ENCODE peak calls at places on chromosome 3, in four cellular contexts. A, B, V and X are unnamed samples.

GRCh38 chr3:45453083-45453482 is 64.7 kb downstream of the LARS2 start:
- DNase-seq in A (no peak), V (no peak), B (no peak), X (no peak)

GRCh38 chr3:44326035-44326434 is 12.5 kb upstream of the TCAIM start:
- DNase-seq in V (peak; percentile 57), A (no peak), B (no peak), X (no peak)

GRCh38 chr3:117844676-117845075 is 1135.1 kb downstream of the TUSC7 start:
- DNase-seq in A (no peak), V (peak; percentile 63), B (no peak), X (no peak)

GRCh38 chr3:187684880-187685279 is 14.7 kb upstream of the SST start:
- DNase-seq in A (no peak), B (no peak), V (peak; percentile 27), X (no peak)

GRCh38 chr3:126156468-126156867 is 23.9 kb downstream of the ALDH1L1 start:
- DNase-seq in B (no peak), V (no peak), A (no peak), X (no peak)

GRCh38 chr3:71425491-71426071 is 157.9 kb downstream of the FOXP1 start:
- DNase-seq in A (no peak), B (no peak), V (peak; percentile 75), X (no peak)

GRCh38 chr3:16319307-16319706 is 54.3 kb downstream of the OXNAD1 start:
- DNase-seq in A (no peak), B (peak; percentile 29), V (no peak), X (no peak)

GRCh38 chr3:53938645-53939044 is 47.0 kb upstream of the SELENOK start:
- DNase-seq in A (no peak), B (peak; percentile 56), V (peak; percentile 74), X (no peak)

GRCh38 chr3:188574885-188575284 is 420.9 kb downstream of the LPP start:
- DNase-seq in V (no peak), B (no peak), A (no peak), X (no peak)

GRCh38 chr3:150145659-150146058 is 175.0 kb upstream of the PFN2 start:
- DNase-seq in A (no peak), V (peak; percentile 9), B (no peak), X (no peak)

GRCh38 chr3:64166584-64167155 is 58.6 kb downstream of the PRICKLE2 start:
- DNase-seq in V (peak; percentile 35), A (no peak), B (peak; percentile 45), X (no peak)

GRCh38 chr3:138429665-138430064 is 4.8 kb upstream of the ESYT3 start:
- DNase-seq in V (no peak), A (no peak), B (no peak), X (no peak)

GRCh38 chr3:162007722-162008121 is 511.1 kb downstream of the OTOL1 start:
- DNase-seq in A (no peak), B (no peak), V (peak; percentile 36), X (no peak)

GRCh38 chr3:14505803-14506500 is 34.2 kb downstream of the GRIP2 start:
- DNase-seq in B (no peak), A (no peak), V (no peak), X (peak; percentile 17)

GRCh38 chr3:126888186-126888760 is 94.6 kb upstream of the PLXNA1 start:
- DNase-seq in A (no peak), B (no peak), V (no peak), X (no peak)

GRCh38 chr3:191383104-191383503 is 52.8 kb upstream of the UTS2B start:
- DNase-seq in V (peak; percentile 38), A (no peak), B (no peak), X (no peak)

GRCh38 chr3:168029705-168030104 is 66.0 kb downstream of the GOLIM4 start:
- DNase-seq in V (no peak), B (no peak), A (no peak), X (no peak)

GRCh38 chr3:148736086-148736485 is 38.4 kb downstream of the AGTR1 start:
- DNase-seq in B (no peak), V (no peak), A (no peak), X (no peak)

GRCh38 chr3:148739720-148740119 is 42.0 kb downstream of the AGTR1 start:
- DNase-seq in V (no peak), B (no peak), A (no peak), X (no peak)

GRCh38 chr3:148730676-148731075 is 33.0 kb downstream of the AGTR1 start:
- DNase-seq in B (no peak), V (no peak), A (no peak), X (no peak)

GRCh38 chr3:148737104-148737525 is 39.4 kb downstream of the AGTR1 start:
- DNase-seq in B (no peak), V (peak; percentile 58), A (no peak), X (no peak)

DNA sequence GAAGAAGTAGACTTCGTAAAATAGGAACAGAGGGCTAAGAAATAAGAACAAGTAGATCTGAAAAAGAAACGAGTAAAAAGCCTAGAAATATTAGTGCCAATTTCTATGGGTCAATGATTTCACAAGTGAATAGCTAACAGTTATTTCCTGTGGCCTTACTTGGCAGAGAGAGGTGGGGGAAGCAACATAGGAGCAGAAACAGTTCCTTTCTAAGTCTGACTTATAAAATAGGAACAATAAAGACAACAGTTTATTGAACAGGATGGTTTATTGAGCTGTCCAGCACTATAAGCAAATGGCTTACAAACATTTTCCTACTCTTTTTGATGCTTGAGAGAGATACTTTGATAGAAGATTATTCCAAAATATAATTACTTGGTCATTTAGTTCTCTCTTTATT is 37.9 kb downstream of the AGTR1 start:
- DNase-seq in A (no peak), V (peak; percentile 39), B (no peak), X (no peak)
- H3K4me3 ChIP-seq in A (no peak overlapping the region), V (no peak overlapping the region), B (no peak overlapping the region), X (no peak overlapping the region)

DNA sequence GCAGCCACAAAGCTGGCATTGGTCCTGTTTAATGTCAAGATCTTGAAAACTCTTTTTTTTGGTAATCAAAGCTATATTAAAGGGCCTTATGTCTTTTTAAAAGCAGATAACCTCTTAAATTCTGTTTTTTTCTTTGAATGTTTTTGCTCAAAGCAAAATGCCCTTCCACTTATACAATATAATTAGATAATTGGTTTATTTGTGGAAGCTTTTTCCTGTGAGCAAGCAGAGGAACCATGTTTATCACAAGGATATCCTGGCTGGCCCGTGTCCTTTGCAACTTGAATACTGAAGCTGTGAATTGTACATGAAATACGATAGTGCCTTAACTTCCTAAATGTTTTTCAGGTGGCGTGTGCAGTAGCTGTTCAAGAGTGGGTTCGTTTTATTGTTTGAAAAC is 2.6 kb downstream of the ST3GAL6 start:
- DNase-seq in A (no peak), V (no peak), B (peak; percentile 22), X (no peak)
- H3K4me1 ChIP-seq in A (peaks cover 26% of the 10 kb centered on the region), V (no peaks in the 10 kb centered on the region), B (peaks cover 44% of the 10 kb centered on the region), X (peaks cover 65% of the 10 kb centered on the region)

DNA sequence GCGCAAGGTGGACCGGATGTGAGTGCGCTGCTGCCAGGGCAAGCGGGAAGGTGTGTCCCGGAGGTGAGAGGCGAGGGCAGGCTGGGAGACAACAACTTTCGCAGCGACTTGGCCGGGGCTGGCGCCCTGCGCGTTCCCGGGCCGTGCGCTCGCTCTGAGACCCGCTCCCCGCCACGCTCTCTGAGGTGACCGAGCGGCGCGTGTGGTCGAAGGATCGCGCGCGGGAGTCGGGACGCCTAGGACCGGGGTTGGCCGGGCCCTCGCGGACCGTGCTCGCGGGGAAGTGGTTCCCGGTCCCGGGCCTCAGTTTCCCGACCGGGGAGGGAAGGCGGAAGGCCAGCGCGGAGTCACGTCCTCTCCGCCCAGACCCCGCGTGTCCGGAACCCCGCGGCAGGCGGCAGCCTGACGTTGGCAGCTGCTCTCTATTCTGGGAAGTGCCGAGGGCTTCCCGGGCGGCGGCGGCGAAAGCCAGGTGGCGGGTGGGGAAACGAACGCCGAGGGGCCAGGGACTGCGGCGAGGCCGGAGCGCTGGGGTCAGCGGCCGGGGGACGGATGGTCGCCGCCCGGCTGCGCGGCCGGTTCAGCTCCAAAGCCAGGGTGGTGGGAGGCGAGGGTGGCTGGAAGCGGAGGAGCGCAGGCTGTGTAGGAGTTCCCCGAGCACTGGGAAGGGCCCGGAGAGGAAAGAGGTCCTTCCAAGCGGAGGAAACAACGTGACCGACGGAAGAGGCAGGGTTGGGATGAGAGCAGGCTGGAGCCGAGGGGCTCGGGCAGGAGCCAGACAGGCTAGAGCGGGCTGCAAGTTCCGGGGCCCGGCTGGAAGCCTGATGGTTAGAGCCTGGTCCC is 1.0 kb upstream of the IGF2BP2 start:
- DNase-seq in B (peak; percentile 37), V (peak; percentile 68), A (no peak), X (peak; percentile 20)
- H3K4me3 ChIP-seq in B (peak overlapping the region; percentile 97), V (peak overlapping the region; percentile 95), A (peak overlapping the region; percentile 73), X (peak overlapping the region; percentile 73)

GRCh38 chr3:147705626-147706025 is 296.5 kb downstream of the ZIC1 start:
- DNase-seq in B (no peak), A (no peak), V (no peak), X (no peak)
- H3K4me1 ChIP-seq in B (no peaks in the 10 kb centered on the region), A (no peaks in the 10 kb centered on the region), V (no peaks in the 10 kb centered on the region), X (no peaks in the 10 kb centered on the region)

DNA sequence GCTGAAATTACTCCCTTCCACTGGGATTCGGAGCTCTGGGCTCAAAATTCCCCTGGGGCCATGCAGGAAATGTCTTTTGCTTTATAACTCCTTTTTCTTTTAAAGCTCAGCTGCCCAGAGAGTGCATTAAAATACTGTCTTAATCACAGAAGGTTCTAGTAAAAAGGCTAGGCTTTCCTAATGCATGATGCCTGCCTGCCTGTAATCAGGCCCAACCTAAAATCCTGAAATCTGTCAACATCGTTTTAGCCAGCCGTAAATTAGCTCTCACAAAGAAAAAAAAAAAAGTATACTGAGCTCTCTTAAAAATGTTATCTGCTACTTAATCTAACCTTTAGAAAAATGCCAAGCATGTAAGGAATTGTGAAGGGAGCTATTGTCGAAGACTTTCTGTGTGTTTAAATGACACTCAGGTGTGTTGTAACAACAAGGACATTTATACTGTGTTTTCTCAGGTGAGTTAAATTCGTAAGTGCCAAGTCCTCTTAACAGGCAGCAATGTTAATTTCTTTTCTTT is 26.4 kb downstream of the RARB start:
- DNase-seq in V (peak; percentile 74), B (peak; percentile 94), A (no peak), X (no peak)
- H3K4me3 ChIP-seq in V (peak overlapping the region; percentile 61), B (peak overlapping the region; percentile 24), A (peak overlapping the region; percentile 13), X (peak overlapping the region; percentile 39)

GRCh38 chr3:134338516-134339261 is 35.6 kb downstream of the AMOTL2 start:
- DNase-seq in V (no peak), B (no peak), A (no peak), X (peak; percentile 26)
- H3K4me1 ChIP-seq in V (peaks cover 43% of the 10 kb centered on the region), B (peaks cover 9% of the 10 kb centered on the region), A (peaks cover 23% of the 10 kb centered on the region), X (peaks cover 9% of the 10 kb centered on the region)

DNA sequence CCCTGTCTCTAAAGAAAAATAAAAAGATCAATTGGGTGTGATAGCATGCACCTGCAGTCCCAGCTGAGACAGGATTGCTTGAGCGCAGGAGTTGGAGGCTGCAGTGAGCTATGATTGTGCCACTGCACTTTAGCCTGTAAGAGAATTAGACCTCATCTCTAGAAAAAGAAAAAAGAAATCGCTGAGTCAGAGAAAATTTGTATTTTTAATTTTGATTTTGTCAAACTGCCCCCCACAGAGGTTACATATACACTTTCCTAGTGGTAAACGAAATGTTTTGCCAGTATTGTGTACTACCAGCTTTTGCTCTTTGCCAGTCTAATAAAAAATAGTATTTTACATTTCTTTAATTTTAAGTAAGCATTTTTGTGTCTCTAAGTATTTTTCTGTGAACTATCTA is 5.3 kb upstream of the CRYGS start:
- DNase-seq in B (no peak), V (no peak), A (no peak), X (no peak)
- H3K4me3 ChIP-seq in B (no peak overlapping the region), V (no peak overlapping the region), A (no peak overlapping the region), X (no peak overlapping the region)

GRCh38 chr3:46863261-46863782 is at the start of gene MYL3:
- DNase-seq in V (no peak), A (peak; percentile 8), B (no peak), X (peak; percentile 77)

GRCh38 chr3:46865546-46865945 is 2.3 kb upstream of the MYL3 start:
- DNase-seq in A (no peak), B (no peak), V (no peak), X (peak; percentile 43)

GRCh38 chr3:46864051-46864881 is 1.0 kb upstream of the MYL3 start:
- DNase-seq in V (no peak), B (no peak), A (no peak), X (peak; percentile 22)

GRCh38 chr3:46866032-46866595 is 2.9 kb upstream of the MYL3 start:
- DNase-seq in A (no peak), B (no peak), V (no peak), X (no peak)

GRCh38 chr3:46865034-46865507 is 1.8 kb upstream of the MYL3 start:
- DNase-seq in V (peak; percentile 61), A (no peak), B (no peak), X (peak; percentile 58)
- H3K4me1 ChIP-seq in V (peaks cover 9% of the 10 kb centered on the region), A (peaks cover 40% of the 10 kb centered on the region), B (no peaks in the 10 kb centered on the region), X (peaks cover 24% of the 10 kb centered on the region)